ENCODE peak calls at places on chromosome 9, in eight cellular contexts. U, S, F, M, Y, P, H and W are unnamed samples.

GRCh38 chr9:92324451-92324850 is 699 bp downstream of the NOL8 start:
- DNase-seq in F (no peak), M (no peak), S (no peak), H (no peak), U (no peak), P (no peak), Y (no peak), W (no peak)

GRCh38 chr9:99109522-99109921 is 4.6 kb downstream of the TGFBR1 start:
- DNase-seq in H (no peak), Y (peak; percentile 84), M (no peak), F (peak; percentile 79), U (peak; percentile 44), P (peak; percentile 53), S (no peak), W (no peak)

GRCh38 chr9:92627651-92628050 is 42.3 kb downstream of the IPPK start:
- DNase-seq in P (no peak), U (no peak), S (no peak), F (no peak), H (no peak), Y (peak; percentile 18), M (no peak), W (no peak)

GRCh38 chr9:86667307-86667706 is 280.0 kb downstream of the GAS1 start:
- DNase-seq in M (no peak), H (no peak), P (peak; percentile 49), S (no peak), F (no peak), Y (peak; percentile 64), U (no peak), W (no peak)

GRCh38 chr9:100277166-100277979 is 75.4 kb downstream of the TEX10 start:
- DNase-seq in M (no peak), P (peak; percentile 55), S (no peak), F (peak; percentile 20), H (no peak), U (no peak), Y (peak; percentile 68), W (no peak)

GRCh38 chr9:82601272-82601835 is 461.6 kb downstream of the RASEF start:
- DNase-seq in H (no peak), Y (peak; percentile 40), U (peak; percentile 14), M (no peak), S (no peak), F (no peak), P (peak; percentile 72), W (no peak)

GRCh38 chr9:127506814-127507750 is 55.8 kb downstream of the LRSAM1 start:
- DNase-seq in S (no peak), U (no peak), P (peak; percentile 85), F (no peak), Y (peak; percentile 68), M (no peak), H (no peak), W (no peak)

GRCh38 chr9:93596399-93596798 is 20.0 kb downstream of the PHF2 start:
- DNase-seq in Y (no peak), U (no peak), F (no peak), P (no peak), S (no peak), H (peak; percentile 22), M (no peak), W (no peak)

GRCh38 chr9:68931821-68932220 is 82.1 kb downstream of the PRKACG start:
- DNase-seq in Y (no peak), H (no peak), M (no peak), F (no peak), S (no peak), P (no peak), U (no peak), W (no peak)

GRCh38 chr9:94672811-94673487 is 33.6 kb upstream of the FBP1 start:
- DNase-seq in Y (peak; percentile 65), U (no peak), F (peak; percentile 66), H (no peak), M (no peak), S (no peak), P (peak; percentile 84), W (no peak)

GRCh38 chr9:98962181-98962560 is 18.5 kb downstream of the COL15A1 start:
- DNase-seq in H (no peak), P (peak; percentile 43), M (no peak), U (peak; percentile 96), S (no peak), Y (no peak), F (no peak), W (no peak)

GRCh38 chr9:69877852-69878507 is 57.4 kb downstream of the CFAP95 start:
- DNase-seq in F (peak; percentile 68), U (no peak), S (no peak), P (no peak), Y (peak; percentile 65), H (no peak), M (peak; percentile 28), W (peak; percentile 15)

GRCh38 chr9:27227192-27227591 is 69.8 kb downstream of the EQTN start:
- DNase-seq in U (no peak), H (no peak), P (no peak), Y (peak; percentile 91), S (no peak), F (peak; percentile 29), M (no peak), W (no peak)

GRCh38 chr9:86082870-86083269 is 16.5 kb downstream of the GOLM1 start:
- DNase-seq in P (peak; percentile 50), U (no peak), M (no peak), S (no peak), Y (peak; percentile 69), F (no peak), H (no peak), W (no peak)

GRCh38 chr9:93674580-93675335 is 98.4 kb downstream of the PHF2 start:
- DNase-seq in H (peak; percentile 31), P (no peak), F (no peak), Y (no peak), S (no peak), M (no peak), U (no peak), W (no peak)

GRCh38 chr9:78963911-78964310 is 607.9 kb upstream of the TLE4 start:
- DNase-seq in Y (no peak), M (no peak), F (no peak), U (no peak), P (no peak), S (no peak), H (no peak), W (no peak)

GRCh38 chr9:12849486-12850010 is 74.7 kb downstream of the LURAP1L start:
- DNase-seq in M (no peak), P (no peak), S (no peak), U (peak; percentile 31), F (no peak), H (no peak), Y (no peak), W (no peak)

GRCh38 chr9:137493163-137494103 is 34.3 kb upstream of the NSMF start:
- DNase-seq in S (no peak), P (peak; percentile 5), Y (no peak), U (no peak), M (no peak), F (no peak), H (no peak), W (no peak)

GRCh38 chr9:119092125-119092524 is 277.1 kb downstream of the BRINP1 start:
- DNase-seq in S (no peak), P (no peak), F (no peak), H (no peak), M (no peak), U (no peak), Y (no peak), W (no peak)

GRCh38 chr9:17236147-17236546 is 101.3 kb downstream of the CNTLN start:
- DNase-seq in H (no peak), S (no peak), F (no peak), Y (no peak), P (no peak), M (no peak), U (no peak), W (no peak)

GRCh38 chr9:5552301-5552700 is 42.0 kb downstream of the PDCD1LG2 start:
- DNase-seq in S (no peak), M (no peak), P (peak; percentile 73), H (no peak), F (no peak), U (no peak), Y (no peak), W (no peak)

GRCh38 chr9:135448570-135449180 is 30.9 kb upstream of the PPP1R26 start:
- DNase-seq in S (no peak), Y (no peak), P (no peak), M (no peak), U (no peak), H (no peak), F (peak; percentile 20), W (peak; percentile 7)

GRCh38 chr9:12633016-12633765 is 60.0 kb upstream of the TYRP1 start:
- DNase-seq in P (no peak), S (no peak), M (no peak), U (no peak), F (no peak), Y (no peak), H (no peak), W (no peak)

GRCh38 chr9:133529457-133529856 is 4.7 kb upstream of the MYMK start:
- DNase-seq in H (no peak), S (no peak), P (no peak), Y (no peak), U (no peak), F (no peak), M (no peak), W (no peak)

GRCh38 chr9:89433826-89434225 is 64.1 kb downstream of the SEMA4D start:
- DNase-seq in S (peak; percentile 48), Y (no peak), F (peak; percentile 13), P (peak; percentile 78), U (peak; percentile 16), M (no peak), H (no peak), W (no peak)

GRCh38 chr9:2060425-2060824 is 45.3 kb downstream of the SMARCA2 start:
- DNase-seq in M (no peak), P (peak; percentile 64), Y (no peak), U (no peak), F (peak; percentile 14), S (no peak), H (no peak), W (no peak)

GRCh38 chr9:90167920-90168319 is 474.7 kb downstream of the DIRAS2 start:
- DNase-seq in Y (no peak), H (no peak), U (no peak), M (no peak), S (no peak), F (no peak), P (no peak), W (no peak)

GRCh38 chr9:96453625-96454024 is 3.7 kb downstream of the HABP4 start:
- DNase-seq in H (no peak), M (peak; percentile 75), S (no peak), Y (peak; percentile 77), U (no peak), F (peak; percentile 62), P (peak; percentile 47), W (peak; percentile 32)
- TF ChIP-seq CTCF in H (no peak), M (peak; percentile 38), S (peak; percentile 43), Y (peak; percentile 87), U (peak; percentile 80), F (peak; percentile 72), P (peak; percentile 85), W (peak; percentile 17)

GRCh38 chr9:117046666-117047327 is 359.7 kb downstream of the TRIM32 start:
- DNase-seq in M (no peak), P (no peak), F (peak; percentile 2), Y (peak; percentile 13), H (no peak), S (no peak), U (no peak), W (peak; percentile 11)
- TF ChIP-seq CTCF in M (no peak), P (no peak), F (peak; percentile 26), Y (peak; percentile 43), H (no peak), S (no peak), U (no peak), W (peak; percentile 6)

GRCh38 chr9:129176786-129177442 is 1.1 kb downstream of the IER5L start:
- DNase-seq in P (peak; percentile 58), U (no peak), Y (peak; percentile 80), F (peak; percentile 56), M (no peak), H (no peak), S (peak; percentile 44), W (peak; percentile 59)
- TF ChIP-seq CTCF in P (no peak), U (no peak), Y (no peak), F (no peak), M (no peak), H (no peak), S (no peak), W (no peak)

GRCh38 chr9:113581865-113582697 is 118.6 kb downstream of the RGS3 start:
- DNase-seq in U (no peak), F (peak; percentile 18), P (no peak), S (peak; percentile 73), H (no peak), M (no peak), Y (peak; percentile 85), W (peak; percentile 88)
- TF ChIP-seq CTCF in U (peak; percentile 41), F (no peak), P (peak; percentile 55), S (peak; percentile 19), H (no peak), M (no peak), Y (peak; percentile 54), W (peak; percentile 63)